ENCODE peak calls at places on chromosomes 3 and 15, in ten cellular contexts. One of them, this sample, is unnamed.

GRCh38 chr15:60061758-60062157 is 57.6 kb downstream of the FOXB1 start:
- DNase-seq in lung: no peak
- DNase-seq in mammary epithelial cell: no peak
- DNase-seq in A549: no peak
- DNase-seq in HepG2: no peak
- DNase-seq in CD8-positive, alpha-beta memory T cell: no peak
- DNase-seq in Peyer's patch: no peak
- DNase-seq in uterus: no peak
- DNase-seq in adrenal gland: no peak
- DNase-seq in heart right ventricle: no peak
- DNase-seq in this sample: no peak

GRCh38 chr3:69197922-69198540 is 75.6 kb upstream of the LMOD3 start:
- DNase-seq in HepG2: no peak
- DNase-seq in mammary epithelial cell: no peak
- DNase-seq in lung: no peak
- DNase-seq in CD8-positive, alpha-beta memory T cell: peak; percentile 45
- DNase-seq in A549: no peak
- DNase-seq in adrenal gland: no peak
- DNase-seq in Peyer's patch: peak; percentile 75
- DNase-seq in heart right ventricle: no peak
- DNase-seq in uterus: no peak
- DNase-seq in this sample: no peak

GRCh38 chr3:46440531-46441294 is 24.0 kb downstream of the LTF start:
- DNase-seq in mammary epithelial cell: no peak
- DNase-seq in HepG2: no peak
- DNase-seq in heart right ventricle: no peak
- DNase-seq in adrenal gland: no peak
- DNase-seq in lung: no peak
- DNase-seq in CD8-positive, alpha-beta memory T cell: peak; percentile 59
- DNase-seq in uterus: no peak
- DNase-seq in A549: no peak
- DNase-seq in Peyer's patch: peak; percentile 71
- DNase-seq in this sample: no peak

GRCh38 chr3:95341314-95341713 is 1278.5 kb downstream of the NSUN3 start:
- DNase-seq in CD8-positive, alpha-beta memory T cell: no peak
- DNase-seq in adrenal gland: no peak
- DNase-seq in mammary epithelial cell: no peak
- DNase-seq in heart right ventricle: no peak
- DNase-seq in HepG2: peak; percentile 37
- DNase-seq in Peyer's patch: peak; percentile 53
- DNase-seq in lung: no peak
- DNase-seq in A549: no peak
- DNase-seq in uterus: no peak
- DNase-seq in this sample: no peak

GRCh38 chr3:128383316-128384235 is 83.1 kb downstream of the DNAJB8 start:
- DNase-seq in uterus: peak; percentile 52
- DNase-seq in lung: peak; percentile 71
- DNase-seq in CD8-positive, alpha-beta memory T cell: no peak
- DNase-seq in heart right ventricle: peak; percentile 77
- DNase-seq in A549: peak; percentile 40
- DNase-seq in HepG2: peak; percentile 37
- DNase-seq in mammary epithelial cell: peak; percentile 65
- DNase-seq in Peyer's patch: peak; percentile 81
- DNase-seq in adrenal gland: peak; percentile 86
- DNase-seq in this sample: no peak

GRCh38 chr15:92653836-92654524 is 1.6 kb downstream of the FAM174B start:
- DNase-seq in A549: peak; percentile 55
- DNase-seq in adrenal gland: no peak
- DNase-seq in heart right ventricle: no peak
- DNase-seq in HepG2: peak; percentile 10
- DNase-seq in uterus: no peak
- DNase-seq in Peyer's patch: peak; percentile 55
- DNase-seq in lung: peak; percentile 60
- DNase-seq in mammary epithelial cell: no peak
- DNase-seq in CD8-positive, alpha-beta memory T cell: no peak
- DNase-seq in this sample: peak; percentile 79

GRCh38 chr15:101045835-101046691 is 126.9 kb downstream of the LRRK1 start:
- DNase-seq in A549: no peak
- DNase-seq in mammary epithelial cell: peak; percentile 30
- DNase-seq in Peyer's patch: peak; percentile 35
- DNase-seq in HepG2: no peak
- DNase-seq in adrenal gland: peak; percentile 9
- DNase-seq in uterus: peak; percentile 21
- DNase-seq in lung: peak; percentile 25
- DNase-seq in CD8-positive, alpha-beta memory T cell: no peak
- DNase-seq in heart right ventricle: no peak
- DNase-seq in this sample: peak; percentile 31

GRCh38 chr3:134194247-134194646 is 56.4 kb downstream of the RYK start:
- DNase-seq in lung: no peak
- DNase-seq in uterus: no peak
- DNase-seq in adrenal gland: no peak
- DNase-seq in mammary epithelial cell: no peak
- DNase-seq in Peyer's patch: no peak
- DNase-seq in CD8-positive, alpha-beta memory T cell: no peak
- DNase-seq in HepG2: no peak
- DNase-seq in A549: no peak
- DNase-seq in heart right ventricle: no peak
- DNase-seq in this sample: no peak

DNA sequence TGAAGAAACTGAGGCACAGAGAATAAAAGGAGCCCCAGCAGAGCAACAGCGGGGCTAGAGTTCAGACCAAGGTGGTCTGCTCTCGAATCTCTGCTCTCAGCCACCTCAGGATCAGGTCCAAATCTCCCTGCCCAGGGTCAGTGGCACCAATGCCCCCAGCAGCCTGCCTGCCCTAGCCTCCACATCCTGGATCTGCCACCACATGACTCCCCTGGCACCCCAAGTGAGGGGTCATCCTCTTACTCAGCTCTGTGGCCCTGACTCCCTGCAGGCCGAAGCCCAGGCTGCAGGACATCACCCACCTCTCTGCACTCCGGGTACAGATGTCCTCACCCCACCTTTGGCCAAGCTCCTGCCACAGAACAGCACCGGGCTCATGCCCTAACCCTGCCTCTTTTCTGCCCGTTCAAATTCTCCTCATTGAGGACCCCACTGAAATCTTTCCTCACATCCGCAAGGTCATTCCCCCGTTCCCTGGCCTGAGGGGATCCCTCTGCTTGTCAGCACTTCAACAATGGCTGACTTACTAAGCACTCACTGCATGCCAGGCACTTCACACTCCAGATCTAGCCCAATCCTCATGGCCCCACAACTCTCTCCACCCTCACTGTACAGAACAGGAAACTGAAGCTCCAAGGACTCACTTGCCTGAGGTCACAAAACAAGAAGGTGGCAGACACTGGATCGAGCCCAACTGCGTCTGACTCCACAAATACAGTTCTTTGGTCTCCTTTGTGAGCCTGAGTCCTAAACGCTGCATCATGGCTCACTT is 4.3 kb downstream of the PPIB start:
- DNase-seq in uterus: no peak
- DNase-seq in heart right ventricle: no peak
- DNase-seq in mammary epithelial cell: no peak
- DNase-seq in HepG2: no peak
- DNase-seq in lung: no peak
- DNase-seq in CD8-positive, alpha-beta memory T cell: no peak
- DNase-seq in adrenal gland: no peak
- DNase-seq in Peyer's patch: no peak
- DNase-seq in A549: no peak
- DNase-seq in this sample: no peak
- H3K4me1 ChIP-seq in uterus: no peaks in the 10 kb centered on the region
- H3K4me1 ChIP-seq in heart right ventricle: peaks cover 49% of the 10 kb centered on the region
- H3K4me1 ChIP-seq in mammary epithelial cell: peaks cover 15% of the 10 kb centered on the region
- H3K4me1 ChIP-seq in HepG2: peaks cover 44% of the 10 kb centered on the region
- H3K4me1 ChIP-seq in lung: peaks cover 7% of the 10 kb centered on the region
- H3K4me1 ChIP-seq in CD8-positive, alpha-beta memory T cell: peaks cover 32% of the 10 kb centered on the region
- H3K4me1 ChIP-seq in adrenal gland: peaks cover 47% of the 10 kb centered on the region
- H3K4me1 ChIP-seq in Peyer's patch: no peaks in the 10 kb centered on the region
- H3K4me1 ChIP-seq in A549: peaks cover 21% of the 10 kb centered on the region
- H3K4me1 ChIP-seq in this sample: peaks cover 8% of the 10 kb centered on the region

GRCh38 chr15:77017761-77018720 is 23.1 kb downstream of the PSTPIP1 start:
- DNase-seq in CD8-positive, alpha-beta memory T cell: no peak
- DNase-seq in lung: no peak
- DNase-seq in HepG2: no peak
- DNase-seq in Peyer's patch: no peak
- DNase-seq in uterus: no peak
- DNase-seq in adrenal gland: no peak
- DNase-seq in heart right ventricle: no peak
- DNase-seq in A549: no peak
- DNase-seq in mammary epithelial cell: no peak
- DNase-seq in this sample: peak; percentile 31

GRCh38 chr15:77014137-77015081 is 19.5 kb downstream of the PSTPIP1 start:
- DNase-seq in uterus: no peak
- DNase-seq in mammary epithelial cell: no peak
- DNase-seq in A549: no peak
- DNase-seq in lung: no peak
- DNase-seq in Peyer's patch: no peak
- DNase-seq in CD8-positive, alpha-beta memory T cell: peak; percentile 35
- DNase-seq in HepG2: no peak
- DNase-seq in heart right ventricle: no peak
- DNase-seq in adrenal gland: no peak
- DNase-seq in this sample: no peak

GRCh38 chr15:77015651-77016320 is 20.9 kb downstream of the PSTPIP1 start:
- DNase-seq in CD8-positive, alpha-beta memory T cell: no peak
- DNase-seq in adrenal gland: no peak
- DNase-seq in lung: no peak
- DNase-seq in mammary epithelial cell: no peak
- DNase-seq in Peyer's patch: no peak
- DNase-seq in heart right ventricle: no peak
- DNase-seq in HepG2: no peak
- DNase-seq in uterus: no peak
- DNase-seq in A549: no peak
- DNase-seq in this sample: peak; percentile 63

GRCh38 chr15:77017091-77017660 is 22.2 kb downstream of the PSTPIP1 start:
- DNase-seq in CD8-positive, alpha-beta memory T cell: no peak
- DNase-seq in heart right ventricle: no peak
- DNase-seq in Peyer's patch: no peak
- DNase-seq in HepG2: no peak
- DNase-seq in A549: no peak
- DNase-seq in lung: no peak
- DNase-seq in mammary epithelial cell: no peak
- DNase-seq in uterus: no peak
- DNase-seq in adrenal gland: no peak
- DNase-seq in this sample: peak; percentile 37

GRCh38 chr15:77016321-77016695 is 21.4 kb downstream of the PSTPIP1 start:
- DNase-seq in mammary epithelial cell: no peak
- DNase-seq in uterus: no peak
- DNase-seq in heart right ventricle: no peak
- DNase-seq in HepG2: no peak
- DNase-seq in A549: no peak
- DNase-seq in Peyer's patch: no peak
- DNase-seq in adrenal gland: no peak
- DNase-seq in lung: no peak
- DNase-seq in CD8-positive, alpha-beta memory T cell: no peak
- DNase-seq in this sample: no peak
- H3K4me1 ChIP-seq in mammary epithelial cell: peaks cover under 1% of the 10 kb centered on the region
- H3K4me1 ChIP-seq in uterus: no peaks in the 10 kb centered on the region
- H3K4me1 ChIP-seq in heart right ventricle: no peaks in the 10 kb centered on the region
- H3K4me1 ChIP-seq in HepG2: no peaks in the 10 kb centered on the region
- H3K4me1 ChIP-seq in A549: no peaks in the 10 kb centered on the region
- H3K4me1 ChIP-seq in Peyer's patch: no peaks in the 10 kb centered on the region
- H3K4me1 ChIP-seq in adrenal gland: peaks cover 4% of the 10 kb centered on the region
- H3K4me1 ChIP-seq in lung: no peaks in the 10 kb centered on the region
- H3K4me1 ChIP-seq in CD8-positive, alpha-beta memory T cell: peaks cover 98% of the 10 kb centered on the region
- H3K4me1 ChIP-seq in this sample: no peaks in the 10 kb centered on the region

GRCh38 chr15:73924258-73924921 is 1.9 kb upstream of the LOXL1 start:
- DNase-seq in mammary epithelial cell: peak; percentile 64
- DNase-seq in adrenal gland: no peak
- DNase-seq in uterus: peak; percentile 57
- DNase-seq in HepG2: no peak
- DNase-seq in A549: peak; percentile 12
- DNase-seq in CD8-positive, alpha-beta memory T cell: no peak
- DNase-seq in Peyer's patch: no peak
- DNase-seq in lung: no peak
- DNase-seq in heart right ventricle: peak; percentile 30
- DNase-seq in this sample: peak; percentile 68

GRCh38 chr15:73923488-73924164 is 2.6 kb upstream of the LOXL1 start:
- DNase-seq in adrenal gland: no peak
- DNase-seq in CD8-positive, alpha-beta memory T cell: no peak
- DNase-seq in heart right ventricle: no peak
- DNase-seq in HepG2: no peak
- DNase-seq in Peyer's patch: no peak
- DNase-seq in lung: no peak
- DNase-seq in mammary epithelial cell: no peak
- DNase-seq in A549: no peak
- DNase-seq in uterus: no peak
- DNase-seq in this sample: no peak

GRCh38 chr15:73922186-73923151 is 3.8 kb upstream of the LOXL1 start:
- DNase-seq in HepG2: no peak
- DNase-seq in adrenal gland: no peak
- DNase-seq in lung: no peak
- DNase-seq in CD8-positive, alpha-beta memory T cell: no peak
- DNase-seq in uterus: no peak
- DNase-seq in A549: no peak
- DNase-seq in mammary epithelial cell: no peak
- DNase-seq in Peyer's patch: no peak
- DNase-seq in heart right ventricle: peak; percentile 44
- DNase-seq in this sample: peak; percentile 84

GRCh38 chr15:73921257-73921890 is 4.9 kb upstream of the LOXL1 start:
- DNase-seq in CD8-positive, alpha-beta memory T cell: no peak
- DNase-seq in heart right ventricle: peak; percentile 72
- DNase-seq in lung: no peak
- DNase-seq in HepG2: no peak
- DNase-seq in uterus: no peak
- DNase-seq in mammary epithelial cell: no peak
- DNase-seq in adrenal gland: no peak
- DNase-seq in A549: no peak
- DNase-seq in Peyer's patch: no peak
- DNase-seq in this sample: no peak

DNA sequence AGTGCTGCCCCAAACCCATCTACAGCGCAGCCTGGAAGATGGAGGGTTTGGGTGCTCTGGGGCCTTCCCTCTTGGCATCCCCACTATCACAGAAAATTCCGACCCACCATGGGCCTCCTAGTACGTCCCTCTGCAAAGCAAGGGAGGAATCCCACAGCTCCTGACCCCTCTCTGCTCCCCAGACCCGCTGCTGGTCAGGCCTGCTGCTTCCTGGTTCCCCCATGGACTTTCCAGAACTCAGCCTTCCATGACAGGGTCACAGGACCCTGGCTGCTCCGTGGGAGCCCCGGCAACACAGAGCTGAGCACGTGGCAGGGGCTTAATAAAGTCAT is 3.1 kb upstream of the LOXL1 start:
- DNase-seq in HepG2: no peak
- DNase-seq in uterus: no peak
- DNase-seq in A549: no peak
- DNase-seq in CD8-positive, alpha-beta memory T cell: no peak
- DNase-seq in lung: no peak
- DNase-seq in Peyer's patch: no peak
- DNase-seq in mammary epithelial cell: no peak
- DNase-seq in heart right ventricle: no peak
- DNase-seq in adrenal gland: no peak
- DNase-seq in this sample: peak; percentile 61
- H3K4me1 ChIP-seq in HepG2: peaks cover 6% of the 10 kb centered on the region
- H3K4me1 ChIP-seq in uterus: peaks cover 6% of the 10 kb centered on the region
- H3K4me1 ChIP-seq in A549: peaks cover 13% of the 10 kb centered on the region
- H3K4me1 ChIP-seq in CD8-positive, alpha-beta memory T cell: peaks cover 27% of the 10 kb centered on the region
- H3K4me1 ChIP-seq in lung: peaks cover 22% of the 10 kb centered on the region
- H3K4me1 ChIP-seq in Peyer's patch: no peaks in the 10 kb centered on the region
- H3K4me1 ChIP-seq in mammary epithelial cell: peaks cover 40% of the 10 kb centered on the region
- H3K4me1 ChIP-seq in heart right ventricle: peaks cover 71% of the 10 kb centered on the region
- H3K4me1 ChIP-seq in adrenal gland: peaks cover 43% of the 10 kb centered on the region
- H3K4me1 ChIP-seq in this sample: peaks cover 32% of the 10 kb centered on the region

DNA sequence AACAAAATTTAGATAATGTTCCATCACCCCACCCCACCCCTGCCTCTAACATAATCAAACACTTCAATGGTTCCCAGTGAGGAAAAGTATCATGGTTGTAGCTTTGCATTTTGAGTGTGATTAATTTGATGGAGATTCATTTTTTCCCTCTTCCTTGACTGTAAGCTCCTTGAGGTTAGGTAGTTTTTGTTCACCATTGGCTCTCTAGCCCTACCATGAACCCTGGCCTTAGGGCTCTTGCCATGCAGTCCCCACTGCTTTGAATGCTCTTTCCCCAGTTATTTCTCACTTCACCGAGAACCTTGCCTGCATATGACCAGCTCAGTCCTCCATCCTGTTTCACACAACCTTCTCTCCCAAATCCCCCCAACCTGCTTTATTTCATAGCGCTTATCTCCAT is 5.0 kb upstream of the MBNL1 start:
- DNase-seq in adrenal gland: no peak
- DNase-seq in HepG2: no peak
- DNase-seq in Peyer's patch: no peak
- DNase-seq in A549: no peak
- DNase-seq in CD8-positive, alpha-beta memory T cell: no peak
- DNase-seq in heart right ventricle: no peak
- DNase-seq in uterus: no peak
- DNase-seq in lung: no peak
- DNase-seq in mammary epithelial cell: no peak
- DNase-seq in this sample: no peak
- H3K4me1 ChIP-seq in adrenal gland: peaks cover 34% of the 10 kb centered on the region
- H3K4me1 ChIP-seq in HepG2: peaks cover 45% of the 10 kb centered on the region
- H3K4me1 ChIP-seq in Peyer's patch: peaks cover 7% of the 10 kb centered on the region
- H3K4me1 ChIP-seq in A549: peaks cover 39% of the 10 kb centered on the region
- H3K4me1 ChIP-seq in CD8-positive, alpha-beta memory T cell: peaks cover 85% of the 10 kb centered on the region
- H3K4me1 ChIP-seq in heart right ventricle: peaks cover 26% of the 10 kb centered on the region
- H3K4me1 ChIP-seq in uterus: peaks cover 17% of the 10 kb centered on the region
- H3K4me1 ChIP-seq in lung: peaks cover 6% of the 10 kb centered on the region
- H3K4me1 ChIP-seq in mammary epithelial cell: peaks cover 34% of the 10 kb centered on the region
- H3K4me1 ChIP-seq in this sample: no peaks in the 10 kb centered on the region